ENCODE peak calls at places on chromosomes 1 and 21, in four cellular contexts. B, Y, A and P are unnamed samples. For H3K4me1, the result is how much of the 10 kb centered on the place peaks cover.

GRCh38 chr1:186442651-186443114 is 18.2 kb downstream of the PDC start:
- DNase-seq in Y (no peak), A (no peak), B (no peak), P (no peak)

GRCh38 chr1:193676996-193677569 is 490.7 kb upstream of the B3GALT2 start:
- DNase-seq in Y (no peak), B (no peak), A (no peak), P (no peak)

GRCh38 chr1:90840323-90840722 is 123.2 kb upstream of the BARHL2 start:
- DNase-seq in Y (no peak), B (no peak), A (no peak), P (no peak)

GRCh38 chr1:33007190-33008050 is 29.3 kb downstream of the AK2 start:
- DNase-seq in Y (no peak), A (no peak), B (peak), P (no peak)

GRCh38 chr1:53091841-53092645 is 30.0 kb downstream of the PODN start:
- DNase-seq in B (no peak), A (no peak), Y (no peak), P (no peak)

GRCh38 chr1:75614455-75615379 is 3.8 kb upstream of the SLC44A5 start:
- DNase-seq in Y (no peak), A (no peak), B (no peak), P (no peak)

GRCh38 chr1:192626366-192627179 is 9.4 kb upstream of the RGS13 start:
- DNase-seq in Y (no peak), A (no peak), B (no peak), P (no peak)

GRCh38 chr21:23952269-23952668 is 1655.0 kb downstream of the MRPL39 start:
- DNase-seq in A (no peak), B (no peak), Y (no peak), P (no peak)

GRCh38 chr1:5888606-5889211 is 103.5 kb downstream of the NPHP4 start:
- DNase-seq in B (no peak), A (no peak), Y (no peak), P (no peak)

GRCh38 chr1:234270581-234271242 is 102.5 kb upstream of the COA6 start:
- DNase-seq in Y (no peak), B (no peak), A (no peak), P (no peak)

GRCh38 chr1:116881879-116882520 is 27.7 kb upstream of the PTGFRN start:
- DNase-seq in A (no peak), B (no peak), Y (no peak), P (peak)

GRCh38 chr1:4837752-4838151 is 183.3 kb downstream of the AJAP1 start:
- DNase-seq in A (no peak), B (no peak), Y (no peak), P (no peak)

GRCh38 chr1:97254731-97255463 is 533.3 kb downstream of the PTBP2 start:
- DNase-seq in Y (no peak), B (no peak), A (no peak), P (no peak)

GRCh38 chr1:119340861-119341261 is 27.7 kb upstream of the HAO2 start:
- DNase-seq in Y (no peak), B (no peak), A (no peak), P (no peak)

GRCh38 chr1:229410692-229411433 is 23.0 kb downstream of the ACTA1 start:
- DNase-seq in A (no peak), Y (no peak), B (peak), P (no peak)

GRCh38 chr21:44443291-44443890 is 11.9 kb upstream of the LRRC3 start:
- DNase-seq in Y (no peak), A (no peak), B (no peak), P (no peak)

GRCh38 chr1:246332078-246332477 is 175.0 kb downstream of the SMYD3 start:
- DNase-seq in A (no peak), Y (no peak), B (no peak), P (no peak)

GRCh38 chr1:84434081-84434755 is 35.9 kb downstream of the DNASE2B start:
- DNase-seq in Y (no peak), B (no peak), A (no peak), P (no peak)

GRCh38 chr1:83931658-83932253 is 67.2 kb downstream of the TTLL7 start:
- DNase-seq in B (no peak), Y (no peak), A (no peak), P (no peak)

GRCh38 chr1:193543259-193543658 is 356.8 kb upstream of the B3GALT2 start:
- DNase-seq in A (no peak), B (no peak), Y (no peak), P (no peak)

GRCh38 chr1:213041443-213041842 is 9.6 kb upstream of the RPS6KC1 start:
- DNase-seq in B (no peak), A (no peak), Y (no peak), P (no peak)

GRCh38 chr1:34781844-34782391 is 904 bp downstream of the GJB3 start:
- DNase-seq in Y (no peak), B (no peak), A (no peak), P (peak)
- H3K4me3 ChIP-seq in Y (peak), B (peak), A (peak), P (peak)

DNA sequence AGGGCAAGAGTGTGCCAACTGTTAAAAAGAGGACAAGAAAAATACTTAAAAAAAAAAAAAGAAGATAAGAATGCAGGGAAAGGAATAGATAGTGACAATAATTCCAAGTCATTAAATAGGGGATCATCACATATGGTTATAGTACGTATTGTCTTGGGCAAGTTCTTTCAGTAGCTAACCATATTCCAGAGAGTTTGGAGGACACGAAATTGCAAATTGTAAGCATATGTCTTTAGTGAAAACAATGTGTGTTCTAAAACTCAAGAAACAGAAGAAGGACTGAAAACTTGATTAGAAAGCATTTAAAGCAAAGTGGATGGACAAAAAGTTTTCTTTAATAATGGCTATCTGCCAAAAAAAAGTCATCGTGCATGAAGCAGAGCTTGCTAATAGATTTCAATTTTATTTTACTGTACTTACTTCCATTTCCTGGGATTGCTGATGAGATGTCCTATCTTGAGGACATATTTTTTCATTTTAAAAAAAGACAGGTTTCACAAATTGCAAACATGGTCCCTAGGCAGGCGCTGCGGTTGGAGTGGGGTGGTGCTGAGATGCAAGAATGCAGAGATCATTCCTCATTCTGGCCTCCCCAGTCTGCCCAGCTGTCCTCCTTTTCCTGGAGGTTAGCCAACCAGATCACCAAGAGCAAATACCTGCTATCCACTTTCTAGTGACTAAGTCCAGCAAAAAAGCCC is 11.9 kb downstream of the TSPAN2 start:
- DNase-seq in Y (no peak), A (no peak), B (no peak), P (no peak)
- H3K4me1 ChIP-seq in Y (under half), A (under half), B (under half), P (under half)

GRCh38 chr1:179030683-179031082 is 5.0 kb downstream of the FAM20B start:
- DNase-seq in A (no peak), B (no peak), Y (no peak), P (no peak)

GRCh38 chr1:179031284-179031683 is 5.6 kb downstream of the FAM20B start:
- DNase-seq in A (no peak), Y (no peak), B (no peak), P (no peak)

GRCh38 chr1:179030130-179030529 is 4.4 kb downstream of the FAM20B start:
- DNase-seq in Y (no peak), A (no peak), B (no peak), P (no peak)

GRCh38 chr1:179026813-179027664 is 1.3 kb downstream of the FAM20B start:
- DNase-seq in Y (no peak), A (no peak), B (no peak), P (no peak)

DNA sequence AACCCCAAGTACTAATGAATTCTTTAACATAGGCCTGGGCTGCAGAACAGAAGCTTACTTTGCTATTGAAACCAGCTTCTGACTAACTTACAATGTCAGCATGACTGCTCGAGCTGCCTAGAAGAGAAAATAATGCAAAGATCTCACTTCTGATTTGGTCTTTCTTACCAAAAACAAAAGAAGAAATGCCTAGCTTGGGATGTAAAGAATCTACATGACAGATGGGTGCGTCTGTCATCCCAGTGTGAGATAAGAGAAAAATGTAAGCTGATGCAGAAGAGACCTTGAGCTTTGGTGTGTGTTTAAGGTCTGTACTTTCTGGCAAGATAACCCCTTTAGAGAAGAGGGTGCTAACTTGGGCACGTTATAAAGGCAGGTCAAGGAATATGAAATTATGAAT is 3.6 kb downstream of the FAM20B start:
- DNase-seq in Y (no peak), A (no peak), B (no peak), P (no peak)
- H3K4me3 ChIP-seq in Y (no peak), A (no peak), B (no peak), P (no peak)

GRCh38 chr1:207835958-207836357 is 75.0 kb downstream of the CD34 start:
- DNase-seq in Y (no peak), A (no peak), B (no peak), P (no peak)
- H3K4me1 ChIP-seq in Y (under half), A (under half), B (under half), P (under half)

DNA sequence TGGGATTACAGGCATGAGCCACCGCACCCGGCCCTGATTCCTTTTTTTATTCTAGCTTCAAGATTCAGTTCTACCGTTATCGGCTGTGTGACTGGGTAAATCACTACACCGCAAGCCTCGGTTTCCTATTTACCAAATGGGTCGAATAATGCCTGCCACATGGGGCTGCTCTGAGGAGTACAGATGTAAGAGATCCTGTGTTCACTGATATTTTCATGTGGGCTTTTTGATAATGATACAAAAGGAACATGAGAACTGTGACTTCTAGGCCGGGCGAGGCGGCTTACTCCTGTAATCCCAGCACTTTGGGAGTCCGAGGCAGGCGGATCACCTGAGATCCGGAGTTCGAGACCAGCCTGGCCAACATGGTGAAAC is 695 bp upstream of the PSMB4 start:
- DNase-seq in Y (no peak), B (no peak), A (no peak), P (no peak)
- H3K4me3 ChIP-seq in Y (peak), B (peak), A (peak), P (no peak)

DNA sequence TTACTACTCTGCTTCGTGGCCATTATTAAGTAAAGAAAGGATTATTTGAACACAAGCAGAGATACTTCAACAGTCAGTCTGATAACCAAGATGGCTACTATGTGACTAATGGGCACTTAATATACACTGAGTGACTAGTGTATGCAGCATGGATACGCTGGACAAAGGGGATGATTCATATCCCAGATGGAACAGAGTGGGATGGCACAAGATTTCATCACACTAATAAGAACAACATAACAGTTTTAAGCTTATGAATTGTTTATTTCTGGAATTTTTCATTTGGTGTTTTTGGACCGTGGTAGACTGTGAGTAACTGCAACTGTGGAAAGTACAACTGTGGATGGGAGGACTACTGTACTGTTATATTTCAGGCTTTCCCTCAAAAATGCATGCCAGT is 9.4 kb downstream of the ZCCHC17 start:
- DNase-seq in A (no peak), B (no peak), Y (no peak), P (no peak)
- H3K4me1 ChIP-seq in A (under half), B (under half), Y (under half), P (under half)